ENCODE peak calls at places on chromosome 22, in nine cellular contexts. M is dorsolateral prefrontal cortex, A is cardiac fibroblast, T is uterus, O is heart right ventricle, S is fibroblast of pulmonary artery, W is adrenal gland, P is A673, L is left ventricle myocardium inferior. V is an unnamed sample.

GRCh38 chr22:36125994-36126531 is 34.5 kb downstream of the APOL3 start:
- DNase-seq in M (no peak), A (no peak), T (no peak), O (no peak), S (no peak), W (no peak), P (no peak), L (no peak), V (no peak)

GRCh38 chr22:48091060-48091650 is 1328.7 kb downstream of the TBC1D22A start:
- DNase-seq in M (no peak), A (no peak), T (no peak), O (no peak), S (no peak), W (no peak), P (no peak), L (no peak), V (no peak)

GRCh38 chr22:39748877-39749276 is 144.7 kb downstream of the ENTHD1 start:
- DNase-seq in M (no peak), A (peak; percentile 17), T (no peak), O (no peak), S (peak; percentile 18), W (no peak), P (peak; percentile 55), L (no peak), V (no peak)

GRCh38 chr22:40890881-40891280 is 29.0 kb upstream of the DNAJB7 start:
- DNase-seq in M (no peak), A (peak; percentile 34), T (no peak), O (no peak), S (peak; percentile 11), W (no peak), P (no peak), L (no peak), V (no peak)

GRCh38 chr22:39808087-39808486 is 85.5 kb downstream of the ENTHD1 start:
- DNase-seq in M (no peak), A (peak; percentile 48), T (no peak), O (no peak), S (peak; percentile 16), W (peak; percentile 68), P (peak; percentile 66), L (no peak), V (no peak)

GRCh38 chr22:33328789-33329296 is 270.7 kb upstream of the SYN3 start:
- DNase-seq in M (no peak), A (peak; percentile 51), T (no peak), O (no peak), S (peak; percentile 51), W (no peak), P (no peak), L (no peak), V (no peak)

GRCh38 chr22:39349506-39349966 is 255 bp upstream of the SYNGR1 start:
- DNase-seq in M (no peak), A (no peak), T (peak; percentile 39), O (peak; percentile 53), S (no peak), W (peak; percentile 39), P (peak; percentile 65), L (peak; percentile 44), V (peak; percentile 69)

GRCh38 chr22:48952256-48953102 is 875.2 kb downstream of the BRD1 start:
- DNase-seq in M (no peak), A (no peak), T (no peak), O (no peak), S (no peak), W (peak; percentile 5), P (no peak), L (no peak), V (peak; percentile 7)

GRCh38 chr22:26197427-26197826 is 28.2 kb downstream of the SEZ6L start:
- DNase-seq in M (no peak), A (no peak), T (no peak), O (no peak), S (no peak), W (no peak), P (no peak), L (no peak), V (no peak)

GRCh38 chr22:37669586-37669985 is 5.8 kb upstream of the LGALS1 start:
- DNase-seq in M (no peak), A (no peak), T (no peak), O (no peak), S (no peak), W (no peak), P (no peak), L (no peak), V (no peak)

GRCh38 chr22:37178350-37179125 is 9.5 kb downstream of the C1QTNF6 start:
- DNase-seq in M (peak; percentile 35), A (peak; percentile 71), T (no peak), O (no peak), S (peak; percentile 66), W (peak; percentile 91), P (no peak), L (no peak), V (no peak)

GRCh38 chr22:46084943-46085830 is 65.1 kb upstream of the PPARA start:
- DNase-seq in M (peak; percentile 79), A (peak; percentile 93), T (peak; percentile 94), O (peak; percentile 92), S (no peak), W (peak; percentile 86), P (peak; percentile 50), L (peak; percentile 90), V (no peak)

GRCh38 chr22:48372395-48372794 is 1455.3 kb downstream of the BRD1 start:
- DNase-seq in M (no peak), A (no peak), T (no peak), O (no peak), S (no peak), W (no peak), P (no peak), L (no peak), V (no peak)

GRCh38 chr22:48394787-48395620 is 1432.7 kb downstream of the BRD1 start:
- DNase-seq in M (no peak), A (no peak), T (no peak), O (no peak), S (no peak), W (no peak), P (no peak), L (no peak), V (no peak)

GRCh38 chr22:37492428-37493344 is 6.5 kb upstream of the MFNG start:
- DNase-seq in M (no peak), A (peak; percentile 63), T (no peak), O (no peak), S (peak; percentile 63), W (no peak), P (peak; percentile 55), L (no peak), V (peak; percentile 75)

GRCh38 chr22:46036558-46037408 is 59.8 kb upstream of the WNT7B start:
- DNase-seq in M (peak; percentile 45), A (peak; percentile 23), T (peak; percentile 47), O (no peak), S (no peak), W (no peak), P (peak; percentile 43), L (no peak), V (no peak)

GRCh38 chr22:37626144-37626543 is 13.3 kb upstream of the SH3BP1 start:
- DNase-seq in M (no peak), A (peak; percentile 54), T (peak; percentile 92), O (peak; percentile 83), S (peak; percentile 91), W (no peak), P (peak; percentile 39), L (peak; percentile 78), V (peak; percentile 43)

DNA sequence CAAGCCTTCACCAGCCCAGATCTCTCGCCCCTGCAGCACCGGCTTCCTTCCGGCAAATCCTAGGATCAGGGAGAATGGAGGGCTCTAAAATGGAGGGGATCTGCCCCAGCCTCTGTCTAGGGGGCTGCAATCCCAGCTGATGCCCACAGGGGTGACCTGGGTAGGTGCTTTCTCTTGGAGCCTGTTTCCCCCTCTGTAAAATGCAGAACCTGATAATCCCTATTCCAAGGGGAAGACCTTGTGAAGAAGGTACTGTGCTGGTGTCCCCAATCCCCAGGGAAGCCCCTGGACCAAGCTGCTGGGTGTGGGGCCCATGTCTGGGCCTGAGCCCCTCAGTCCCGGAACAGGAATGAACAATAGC is 2.8 kb downstream of the EMID1 start:
- DNase-seq in M (no peak), A (no peak), T (no peak), O (no peak), S (no peak), W (no peak), P (no peak), L (no peak), V (no peak)
- TF ChIP-seq CTCF in M (no peak), A (no peak), T (no peak), O (no peak), S (no peak), W (no peak), P (no peak), L (no peak), V (no peak)

GRCh38 chr22:22753526-22754267 is 109.3 kb downstream of the GGTLC2 start:
- DNase-seq in M (no peak), A (peak; percentile 55), T (no peak), O (peak; percentile 31), S (peak; percentile 51), W (peak; percentile 68), P (peak; percentile 62), L (no peak), V (peak; percentile 87)
- TF ChIP-seq CTCF in M (peak; percentile 45), A (peak; percentile 81), T (no peak), O (peak; percentile 49), S (peak; percentile 78), W (peak; percentile 42), P (peak; percentile 83), L (peak; percentile 66), V (peak; percentile 89)

DNA sequence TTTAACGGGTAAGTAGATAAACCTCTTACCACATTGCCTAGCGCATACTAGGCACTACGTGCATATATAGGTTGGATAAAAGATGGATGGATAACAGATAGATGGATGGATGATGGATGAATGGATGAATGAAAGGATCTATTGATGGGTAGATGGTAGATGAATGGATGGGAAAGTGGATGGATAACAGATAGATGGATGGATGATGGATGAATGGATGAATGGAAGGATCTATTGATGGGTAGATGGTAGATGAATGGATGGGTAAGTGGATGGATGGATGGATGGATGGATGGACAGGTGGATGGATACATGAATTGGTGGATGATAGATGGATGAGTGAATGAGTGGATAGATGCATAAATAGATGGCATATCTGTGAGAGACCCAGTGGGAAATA is 555.0 kb downstream of the MN1 start:
- DNase-seq in M (no peak), A (no peak), T (no peak), O (no peak), S (no peak), W (no peak), P (no peak), L (no peak), V (no peak)
- TF ChIP-seq CTCF in M (no peak), A (no peak), T (no peak), O (no peak), S (no peak), W (no peak), P (no peak), L (no peak), V (no peak)

GRCh38 chr22:42353883-42354727 is 78.1 kb downstream of the NFAM1 start:
- DNase-seq in M (no peak), A (no peak), T (no peak), O (no peak), S (no peak), W (no peak), P (peak; percentile 80), L (no peak), V (no peak)
- TF ChIP-seq CTCF in M (no peak), A (no peak), T (no peak), O (no peak), S (peak; percentile 4), W (no peak), P (peak; percentile 19), L (no peak), V (no peak)

GRCh38 chr22:42277988-42278776 is 7.7 kb upstream of the TCF20 start:
- DNase-seq in M (peak; percentile 63), A (peak; percentile 11), T (no peak), O (no peak), S (no peak), W (no peak), P (peak; percentile 60), L (no peak), V (no peak)
- TF ChIP-seq CTCF in M (peak; percentile 36), A (peak; percentile 2), T (no peak), O (no peak), S (peak; percentile 16), W (no peak), P (peak; percentile 48), L (no peak), V (peak; percentile 36)